ENCODE peak calls at places on chromosomes 2 and 18, in ten cellular contexts. E, B, D, W, L, A, V, Y, Z and K are unnamed samples.

GRCh38 chr2:235116885-235117492 is 165.2 kb downstream of the SH3BP4 start:
- DNase-seq in V (no peak), Y (peak; percentile 69), Z (no peak), A (peak; percentile 48), L (peak; percentile 58), W (no peak), E (peak; percentile 44), B (peak; percentile 45), D (no peak), K (peak; percentile 66)

GRCh38 chr18:45957100-45957499 is 10.0 kb downstream of the EPG5 start:
- DNase-seq in W (no peak), D (no peak), V (no peak), A (peak; percentile 82), L (peak; percentile 46), Y (no peak), E (no peak), Z (no peak), B (no peak), K (peak; percentile 93)

GRCh38 chr2:191582355-191582754 is 95.6 kb upstream of the NABP1 start:
- DNase-seq in Z (no peak), E (peak; percentile 44), Y (no peak), W (no peak), D (no peak), A (peak; percentile 87), B (peak; percentile 60), L (peak; percentile 97), V (no peak), K (peak; percentile 85)

GRCh38 chr18:62413189-62413588 is 88.1 kb downstream of the TNFRSF11A start:
- DNase-seq in V (no peak), L (no peak), Y (no peak), A (no peak), B (no peak), E (no peak), Z (no peak), D (no peak), W (no peak), K (no peak)

GRCh38 chr2:238096311-238097011 is 3.7 kb upstream of the ESPNL start:
- DNase-seq in E (no peak), A (no peak), Y (no peak), V (no peak), Z (no peak), B (no peak), W (no peak), D (no peak), L (no peak), K (peak; percentile 45)

GRCh38 chr18:61400714-61401113 is 67.5 kb downstream of the CDH20 start:
- DNase-seq in V (no peak), E (peak; percentile 17), Y (no peak), L (peak; percentile 34), B (no peak), D (no peak), A (peak; percentile 75), Z (no peak), W (peak; percentile 63), K (peak; percentile 71)

GRCh38 chr18:12839526-12840196 is 44.4 kb downstream of the PTPN2 start:
- DNase-seq in D (peak; percentile 41), B (no peak), Z (no peak), Y (no peak), W (no peak), L (peak; percentile 30), V (no peak), A (no peak), E (no peak), K (peak; percentile 57)

GRCh38 chr2:26178746-26179436 is 6.0 kb downstream of the GAREM2 start:
- DNase-seq in Y (peak; percentile 41), D (no peak), V (no peak), B (peak; percentile 63), A (no peak), Z (no peak), L (peak; percentile 13), E (peak; percentile 71), W (no peak), K (no peak)

GRCh38 chr2:22795467-22795866 is 589.5 kb upstream of the KLHL29 start:
- DNase-seq in A (no peak), Y (no peak), D (no peak), W (no peak), E (no peak), V (no peak), L (no peak), Z (no peak), B (peak; percentile 90), K (no peak)

GRCh38 chr2:127064642-127065250 is 42.2 kb downstream of the BIN1 start:
- DNase-seq in W (peak; percentile 100), V (peak; percentile 86), B (peak; percentile 97), L (peak; percentile 98), E (peak; percentile 99), A (peak; percentile 97), Z (peak; percentile 94), Y (peak; percentile 38), D (peak; percentile 84), K (peak; percentile 91)